ENCODE peak calls at places on chromosome 10, in eight cellular contexts. One of them, this sample, is unnamed.

GRCh38 chr10:102220612-102221011 is 5.5 kb upstream of the ELOVL3 start:
- DNase-seq in uterus: no peak
- DNase-seq in HepG2: no peak
- DNase-seq in GM12865: no peak
- DNase-seq in central memory CD4-positive, alpha-beta T cell: no peak
- DNase-seq in activated T-cell treated with anti-CD3 and anti-CD28 coated beads, Interleukin-2, amount 50 U/mL, for 4 hours: no peak
- DNase-seq in retina: no peak
- DNase-seq in NCI-H1694 treated with DMSO at 0.1 percent for 48 hours: no peak
- DNase-seq in this sample: no peak

GRCh38 chr10:17272648-17273047 is 44.6 kb downstream of the VIM start:
- DNase-seq in uterus: no peak
- DNase-seq in HepG2: no peak
- DNase-seq in GM12865: no peak
- DNase-seq in central memory CD4-positive, alpha-beta T cell: no peak
- DNase-seq in activated T-cell treated with anti-CD3 and anti-CD28 coated beads, Interleukin-2, amount 50 U/mL, for 4 hours: no peak
- DNase-seq in retina: no peak
- DNase-seq in NCI-H1694 treated with DMSO at 0.1 percent for 48 hours: no peak
- DNase-seq in this sample: no peak

GRCh38 chr10:97888641-97889262 is 39.1 kb downstream of the GOLGA7B start:
- DNase-seq in uterus: no peak
- DNase-seq in HepG2: no peak
- DNase-seq in GM12865: no peak
- DNase-seq in central memory CD4-positive, alpha-beta T cell: no peak
- DNase-seq in activated T-cell treated with anti-CD3 and anti-CD28 coated beads, Interleukin-2, amount 50 U/mL, for 4 hours: no peak
- DNase-seq in retina: no peak
- DNase-seq in NCI-H1694 treated with DMSO at 0.1 percent for 48 hours: peak; percentile 71
- DNase-seq in this sample: no peak

GRCh38 chr10:116470071-116470470 is 42.4 kb downstream of the PNLIPRP3 start:
- DNase-seq in uterus: no peak
- DNase-seq in HepG2: no peak
- DNase-seq in GM12865: no peak
- DNase-seq in central memory CD4-positive, alpha-beta T cell: no peak
- DNase-seq in activated T-cell treated with anti-CD3 and anti-CD28 coated beads, Interleukin-2, amount 50 U/mL, for 4 hours: no peak
- DNase-seq in retina: no peak
- DNase-seq in NCI-H1694 treated with DMSO at 0.1 percent for 48 hours: no peak
- DNase-seq in this sample: no peak

GRCh38 chr10:49605177-49605938 is 4.8 kb upstream of the SLC18A3 start:
- DNase-seq in uterus: no peak
- DNase-seq in HepG2: no peak
- DNase-seq in GM12865: no peak
- DNase-seq in central memory CD4-positive, alpha-beta T cell: no peak
- DNase-seq in activated T-cell treated with anti-CD3 and anti-CD28 coated beads, Interleukin-2, amount 50 U/mL, for 4 hours: no peak
- DNase-seq in retina: no peak
- DNase-seq in NCI-H1694 treated with DMSO at 0.1 percent for 48 hours: peak; percentile 56
- DNase-seq in this sample: no peak

GRCh38 chr10:73465978-73466709 is 29.7 kb downstream of the PPP3CB start:
- DNase-seq in uterus: no peak
- DNase-seq in HepG2: no peak
- DNase-seq in GM12865: no peak
- DNase-seq in central memory CD4-positive, alpha-beta T cell: no peak
- DNase-seq in activated T-cell treated with anti-CD3 and anti-CD28 coated beads, Interleukin-2, amount 50 U/mL, for 4 hours: no peak
- DNase-seq in retina: no peak
- DNase-seq in NCI-H1694 treated with DMSO at 0.1 percent for 48 hours: no peak
- DNase-seq in this sample: no peak

GRCh38 chr10:11086177-11086576 is 68.5 kb downstream of the CELF2 start:
- DNase-seq in uterus: peak; percentile 50
- DNase-seq in HepG2: no peak
- DNase-seq in GM12865: no peak
- DNase-seq in central memory CD4-positive, alpha-beta T cell: no peak
- DNase-seq in activated T-cell treated with anti-CD3 and anti-CD28 coated beads, Interleukin-2, amount 50 U/mL, for 4 hours: no peak
- DNase-seq in retina: no peak
- DNase-seq in NCI-H1694 treated with DMSO at 0.1 percent for 48 hours: no peak
- DNase-seq in this sample: no peak

GRCh38 chr10:127392351-127393235 is 156.5 kb upstream of the NPS start:
- DNase-seq in uterus: peak; percentile 30
- DNase-seq in HepG2: no peak
- DNase-seq in GM12865: no peak
- DNase-seq in central memory CD4-positive, alpha-beta T cell: no peak
- DNase-seq in activated T-cell treated with anti-CD3 and anti-CD28 coated beads, Interleukin-2, amount 50 U/mL, for 4 hours: no peak
- DNase-seq in retina: no peak
- DNase-seq in NCI-H1694 treated with DMSO at 0.1 percent for 48 hours: no peak
- DNase-seq in this sample: no peak

GRCh38 chr10:63247771-63248170 is 114.6 kb downstream of the NRBF2 start:
- DNase-seq in uterus: no peak
- DNase-seq in HepG2: no peak
- DNase-seq in GM12865: no peak
- DNase-seq in central memory CD4-positive, alpha-beta T cell: no peak
- DNase-seq in activated T-cell treated with anti-CD3 and anti-CD28 coated beads, Interleukin-2, amount 50 U/mL, for 4 hours: no peak
- DNase-seq in retina: no peak
- DNase-seq in NCI-H1694 treated with DMSO at 0.1 percent for 48 hours: no peak
- DNase-seq in this sample: no peak

GRCh38 chr10:72027498-72027897 is 60.9 kb downstream of the SPOCK2 start:
- DNase-seq in uterus: peak; percentile 47
- DNase-seq in HepG2: no peak
- DNase-seq in GM12865: no peak
- DNase-seq in central memory CD4-positive, alpha-beta T cell: no peak
- DNase-seq in activated T-cell treated with anti-CD3 and anti-CD28 coated beads, Interleukin-2, amount 50 U/mL, for 4 hours: no peak
- DNase-seq in retina: no peak
- DNase-seq in NCI-H1694 treated with DMSO at 0.1 percent for 48 hours: no peak
- DNase-seq in this sample: no peak

GRCh38 chr10:78577673-78578072 is 491.1 kb upstream of the ZMIZ1 start:
- DNase-seq in uterus: peak; percentile 6
- DNase-seq in HepG2: no peak
- DNase-seq in GM12865: no peak
- DNase-seq in central memory CD4-positive, alpha-beta T cell: no peak
- DNase-seq in activated T-cell treated with anti-CD3 and anti-CD28 coated beads, Interleukin-2, amount 50 U/mL, for 4 hours: no peak
- DNase-seq in retina: no peak
- DNase-seq in NCI-H1694 treated with DMSO at 0.1 percent for 48 hours: no peak
- DNase-seq in this sample: no peak

GRCh38 chr10:47040041-47040491 is 128.8 kb downstream of the PTPN20 start:
- DNase-seq in uterus: peak; percentile 9
- DNase-seq in HepG2: no peak
- DNase-seq in GM12865: no peak
- DNase-seq in central memory CD4-positive, alpha-beta T cell: no peak
- DNase-seq in activated T-cell treated with anti-CD3 and anti-CD28 coated beads, Interleukin-2, amount 50 U/mL, for 4 hours: no peak
- DNase-seq in retina: no peak
- DNase-seq in NCI-H1694 treated with DMSO at 0.1 percent for 48 hours: no peak
- DNase-seq in this sample: no peak

GRCh38 chr10:113052076-113052830 is 102.2 kb downstream of the TCF7L2 start:
- DNase-seq in uterus: no peak
- DNase-seq in HepG2: no peak
- DNase-seq in GM12865: peak; percentile 2
- DNase-seq in central memory CD4-positive, alpha-beta T cell: no peak
- DNase-seq in activated T-cell treated with anti-CD3 and anti-CD28 coated beads, Interleukin-2, amount 50 U/mL, for 4 hours: no peak
- DNase-seq in retina: no peak
- DNase-seq in NCI-H1694 treated with DMSO at 0.1 percent for 48 hours: no peak
- DNase-seq in this sample: no peak

GRCh38 chr10:12559578-12560178 is 210.3 kb downstream of the CAMK1D start:
- DNase-seq in uterus: no peak
- DNase-seq in HepG2: no peak
- DNase-seq in GM12865: no peak
- DNase-seq in central memory CD4-positive, alpha-beta T cell: no peak
- DNase-seq in activated T-cell treated with anti-CD3 and anti-CD28 coated beads, Interleukin-2, amount 50 U/mL, for 4 hours: no peak
- DNase-seq in retina: no peak
- DNase-seq in NCI-H1694 treated with DMSO at 0.1 percent for 48 hours: no peak
- DNase-seq in this sample: no peak

GRCh38 chr10:6889718-6890117 is 309.6 kb upstream of the PRKCQ start:
- DNase-seq in uterus: no peak
- DNase-seq in HepG2: no peak
- DNase-seq in GM12865: no peak
- DNase-seq in central memory CD4-positive, alpha-beta T cell: no peak
- DNase-seq in activated T-cell treated with anti-CD3 and anti-CD28 coated beads, Interleukin-2, amount 50 U/mL, for 4 hours: no peak
- DNase-seq in retina: no peak
- DNase-seq in NCI-H1694 treated with DMSO at 0.1 percent for 48 hours: no peak
- DNase-seq in this sample: no peak

GRCh38 chr10:99598781-99599481 is 21.3 kb downstream of the SLC25A28 start:
- DNase-seq in uterus: no peak
- DNase-seq in HepG2: no peak
- DNase-seq in GM12865: no peak
- DNase-seq in central memory CD4-positive, alpha-beta T cell: no peak
- DNase-seq in activated T-cell treated with anti-CD3 and anti-CD28 coated beads, Interleukin-2, amount 50 U/mL, for 4 hours: no peak
- DNase-seq in retina: no peak
- DNase-seq in NCI-H1694 treated with DMSO at 0.1 percent for 48 hours: no peak
- DNase-seq in this sample: no peak

GRCh38 chr10:34710391-34710751 is 104.7 kb downstream of the PARD3 start:
- DNase-seq in uterus: peak; percentile 45
- DNase-seq in HepG2: no peak
- DNase-seq in GM12865: no peak
- DNase-seq in central memory CD4-positive, alpha-beta T cell: no peak
- DNase-seq in activated T-cell treated with anti-CD3 and anti-CD28 coated beads, Interleukin-2, amount 50 U/mL, for 4 hours: no peak
- DNase-seq in retina: no peak
- DNase-seq in NCI-H1694 treated with DMSO at 0.1 percent for 48 hours: no peak
- DNase-seq in this sample: no peak

GRCh38 chr10:2944788-2945187 is 122.6 kb upstream of the PFKP start:
- DNase-seq in uterus: no peak
- DNase-seq in HepG2: no peak
- DNase-seq in GM12865: no peak
- DNase-seq in central memory CD4-positive, alpha-beta T cell: no peak
- DNase-seq in activated T-cell treated with anti-CD3 and anti-CD28 coated beads, Interleukin-2, amount 50 U/mL, for 4 hours: no peak
- DNase-seq in retina: no peak
- DNase-seq in NCI-H1694 treated with DMSO at 0.1 percent for 48 hours: no peak
- DNase-seq in this sample: no peak

GRCh38 chr10:94546058-94546595 is 539 bp downstream of the HELLS start:
- DNase-seq in uterus: no peak
- DNase-seq in HepG2: peak; percentile 13
- DNase-seq in GM12865: peak; percentile 36
- DNase-seq in central memory CD4-positive, alpha-beta T cell: no peak
- DNase-seq in activated T-cell treated with anti-CD3 and anti-CD28 coated beads, Interleukin-2, amount 50 U/mL, for 4 hours: no peak
- DNase-seq in retina: no peak
- DNase-seq in NCI-H1694 treated with DMSO at 0.1 percent for 48 hours: no peak
- DNase-seq in this sample: no peak

GRCh38 chr10:96417432-96417831 is 58.6 kb upstream of the OPALIN start:
- DNase-seq in uterus: no peak
- DNase-seq in HepG2: peak; percentile 8
- DNase-seq in GM12865: peak; percentile 56
- DNase-seq in central memory CD4-positive, alpha-beta T cell: no peak
- DNase-seq in activated T-cell treated with anti-CD3 and anti-CD28 coated beads, Interleukin-2, amount 50 U/mL, for 4 hours: no peak
- DNase-seq in retina: no peak
- DNase-seq in NCI-H1694 treated with DMSO at 0.1 percent for 48 hours: no peak
- DNase-seq in this sample: no peak

GRCh38 chr10:96073722-96074121 is 30.3 kb downstream of the CCNJ start:
- DNase-seq in uterus: no peak
- DNase-seq in HepG2: no peak
- DNase-seq in GM12865: peak; percentile 39
- DNase-seq in central memory CD4-positive, alpha-beta T cell: no peak
- DNase-seq in activated T-cell treated with anti-CD3 and anti-CD28 coated beads, Interleukin-2, amount 50 U/mL, for 4 hours: no peak
- DNase-seq in retina: no peak
- DNase-seq in NCI-H1694 treated with DMSO at 0.1 percent for 48 hours: no peak
- DNase-seq in this sample: no peak

GRCh38 chr10:86599041-86599440 is 55.3 kb upstream of the OPN4 start:
- DNase-seq in uterus: no peak
- DNase-seq in HepG2: no peak
- DNase-seq in GM12865: no peak
- DNase-seq in central memory CD4-positive, alpha-beta T cell: no peak
- DNase-seq in activated T-cell treated with anti-CD3 and anti-CD28 coated beads, Interleukin-2, amount 50 U/mL, for 4 hours: no peak
- DNase-seq in retina: no peak
- DNase-seq in NCI-H1694 treated with DMSO at 0.1 percent for 48 hours: no peak
- DNase-seq in this sample: no peak

GRCh38 chr10:78972947-78973900 is 95.5 kb upstream of the ZMIZ1 start:
- DNase-seq in uterus: peak; percentile 80
- DNase-seq in HepG2: peak; percentile 97
- DNase-seq in GM12865: peak; percentile 80
- DNase-seq in central memory CD4-positive, alpha-beta T cell: peak; percentile 57
- DNase-seq in activated T-cell treated with anti-CD3 and anti-CD28 coated beads, Interleukin-2, amount 50 U/mL, for 4 hours: peak; percentile 65
- DNase-seq in retina: peak; percentile 92
- DNase-seq in NCI-H1694 treated with DMSO at 0.1 percent for 48 hours: peak; percentile 84
- DNase-seq in this sample: peak; percentile 69

GRCh38 chr10:11171452-11171851 is 153.8 kb downstream of the CELF2 start:
- DNase-seq in uterus: no peak
- DNase-seq in HepG2: no peak
- DNase-seq in GM12865: no peak
- DNase-seq in central memory CD4-positive, alpha-beta T cell: no peak
- DNase-seq in activated T-cell treated with anti-CD3 and anti-CD28 coated beads, Interleukin-2, amount 50 U/mL, for 4 hours: no peak
- DNase-seq in retina: no peak
- DNase-seq in NCI-H1694 treated with DMSO at 0.1 percent for 48 hours: no peak
- DNase-seq in this sample: no peak

GRCh38 chr10:89221919-89222318 is 14.8 kb upstream of the CH25H start:
- DNase-seq in uterus: no peak
- DNase-seq in HepG2: no peak
- DNase-seq in GM12865: no peak
- DNase-seq in central memory CD4-positive, alpha-beta T cell: no peak
- DNase-seq in activated T-cell treated with anti-CD3 and anti-CD28 coated beads, Interleukin-2, amount 50 U/mL, for 4 hours: no peak
- DNase-seq in retina: no peak
- DNase-seq in NCI-H1694 treated with DMSO at 0.1 percent for 48 hours: no peak
- DNase-seq in this sample: no peak

GRCh38 chr10:102262744-102263370 is 17.5 kb downstream of the GBF1 start:
- DNase-seq in uterus: no peak
- DNase-seq in HepG2: no peak
- DNase-seq in GM12865: no peak
- DNase-seq in central memory CD4-positive, alpha-beta T cell: no peak
- DNase-seq in activated T-cell treated with anti-CD3 and anti-CD28 coated beads, Interleukin-2, amount 50 U/mL, for 4 hours: no peak
- DNase-seq in retina: no peak
- DNase-seq in NCI-H1694 treated with DMSO at 0.1 percent for 48 hours: no peak
- DNase-seq in this sample: no peak

GRCh38 chr10:113199459-113199858 is 249.4 kb downstream of the TCF7L2 start:
- DNase-seq in uterus: no peak
- DNase-seq in HepG2: no peak
- DNase-seq in GM12865: no peak
- DNase-seq in central memory CD4-positive, alpha-beta T cell: no peak
- DNase-seq in activated T-cell treated with anti-CD3 and anti-CD28 coated beads, Interleukin-2, amount 50 U/mL, for 4 hours: no peak
- DNase-seq in retina: no peak
- DNase-seq in NCI-H1694 treated with DMSO at 0.1 percent for 48 hours: no peak
- DNase-seq in this sample: no peak

GRCh38 chr10:131621784-131622624 is 278.8 kb upstream of the PPP2R2D start:
- DNase-seq in uterus: no peak
- DNase-seq in HepG2: no peak
- DNase-seq in GM12865: no peak
- DNase-seq in central memory CD4-positive, alpha-beta T cell: no peak
- DNase-seq in activated T-cell treated with anti-CD3 and anti-CD28 coated beads, Interleukin-2, amount 50 U/mL, for 4 hours: no peak
- DNase-seq in retina: no peak
- DNase-seq in NCI-H1694 treated with DMSO at 0.1 percent for 48 hours: no peak
- DNase-seq in this sample: no peak

GRCh38 chr10:85607296-85607695 is 759.3 kb downstream of the GRID1 start:
- DNase-seq in uterus: no peak
- DNase-seq in HepG2: no peak
- DNase-seq in GM12865: no peak
- DNase-seq in central memory CD4-positive, alpha-beta T cell: no peak
- DNase-seq in activated T-cell treated with anti-CD3 and anti-CD28 coated beads, Interleukin-2, amount 50 U/mL, for 4 hours: no peak
- DNase-seq in retina: no peak
- DNase-seq in NCI-H1694 treated with DMSO at 0.1 percent for 48 hours: no peak
- DNase-seq in this sample: no peak

GRCh38 chr10:115951242-115951641 is 321.8 kb downstream of the GFRA1 start:
- DNase-seq in uterus: no peak
- DNase-seq in HepG2: no peak
- DNase-seq in GM12865: no peak
- DNase-seq in central memory CD4-positive, alpha-beta T cell: no peak
- DNase-seq in activated T-cell treated with anti-CD3 and anti-CD28 coated beads, Interleukin-2, amount 50 U/mL, for 4 hours: no peak
- DNase-seq in retina: no peak
- DNase-seq in NCI-H1694 treated with DMSO at 0.1 percent for 48 hours: no peak
- DNase-seq in this sample: no peak

GRCh38 chr10:29304259-29305030 is 15.6 kb downstream of the LYZL1 start:
- DNase-seq in uterus: peak; percentile 70
- DNase-seq in HepG2: peak; percentile 68
- DNase-seq in GM12865: peak; percentile 69
- DNase-seq in central memory CD4-positive, alpha-beta T cell: no peak
- DNase-seq in activated T-cell treated with anti-CD3 and anti-CD28 coated beads, Interleukin-2, amount 50 U/mL, for 4 hours: no peak
- DNase-seq in retina: peak; percentile 86
- DNase-seq in NCI-H1694 treated with DMSO at 0.1 percent for 48 hours: peak; percentile 71
- DNase-seq in this sample: no peak

GRCh38 chr10:126940670-126941069 is 35.4 kb downstream of the DOCK1 start:
- DNase-seq in uterus: no peak
- DNase-seq in HepG2: no peak
- DNase-seq in GM12865: no peak
- DNase-seq in central memory CD4-positive, alpha-beta T cell: no peak
- DNase-seq in activated T-cell treated with anti-CD3 and anti-CD28 coated beads, Interleukin-2, amount 50 U/mL, for 4 hours: no peak
- DNase-seq in retina: no peak
- DNase-seq in NCI-H1694 treated with DMSO at 0.1 percent for 48 hours: no peak
- DNase-seq in this sample: no peak

This sample was measured in naive thymus-derived CD4-positive, alpha-beta T cell.